ENCODE peak calls at places on chromosomes 11 and 22, in five cellular contexts. M, R, O, N and V are unnamed samples.

GRCh38 chr11:119062779-119063178 is 4.8 kb upstream of the VPS11 start:
- DNase-seq in O (no peak), R (peak), N (no peak), M (no peak), V (no peak)

GRCh38 chr11:83480811-83481210 is 194.6 kb upstream of the CCDC90B start:
- DNase-seq in R (no peak), M (peak), O (no peak), N (peak), V (no peak)

GRCh38 chr11:35964846-35965245 is 21.0 kb downstream of the LDLRAD3 start:
- DNase-seq in M (no peak), O (no peak), R (no peak), N (no peak), V (no peak)

GRCh38 chr11:118607401-118608267 is at the start of gene PHLDB1:
- DNase-seq in M (no peak), R (peak), N (peak), O (peak), V (peak)

GRCh38 chr22:26648011-26648497 is 9.3 kb upstream of the MIAT start:
- DNase-seq in R (no peak), N (peak), M (peak), O (no peak), V (no peak)

GRCh38 chr11:75654314-75654713 is 14.5 kb downstream of the MAP6 start:
- DNase-seq in R (peak), N (no peak), M (no peak), O (peak), V (no peak)

GRCh38 chr22:48500481-48501230 is 1327.0 kb downstream of the BRD1 start:
- DNase-seq in M (no peak), R (no peak), O (no peak), N (peak), V (no peak)

GRCh38 chr11:112223125-112223524 is 3.1 kb upstream of the PTS start:
- DNase-seq in N (no peak), R (peak), M (no peak), O (no peak), V (no peak)

GRCh38 chr11:34824425-34824824 is 91.8 kb downstream of the APIP start:
- DNase-seq in R (no peak), N (no peak), M (no peak), O (no peak), V (no peak)

GRCh38 chr11:119720311-119720710 is 8.7 kb downstream of the NECTIN1 start:
- DNase-seq in M (no peak), O (no peak), N (no peak), R (no peak), V (no peak)

GRCh38 chr11:112724194-112724790 is 236.9 kb upstream of the NCAM1 start:
- DNase-seq in O (no peak), R (no peak), N (no peak), M (no peak), V (no peak)

GRCh38 chr11:71425409-71425808 is 22.8 kb downstream of the DHCR7 start:
- DNase-seq in O (no peak), R (no peak), N (peak), M (no peak), V (no peak)

GRCh38 chr22:38720350-38720749 is 14.6 kb downstream of the GTPBP1 start:
- DNase-seq in R (no peak), M (no peak), N (no peak), O (no peak), V (no peak)

GRCh38 chr22:37425800-37426531 is 1.3 kb downstream of the ELFN2 start:
- DNase-seq in N (peak), R (peak), M (no peak), O (no peak), V (peak)

GRCh38 chr22:18091916-18092526 is 14.2 kb downstream of the PEX26 start:
- DNase-seq in N (no peak), R (peak), M (no peak), O (no peak), V (no peak)

GRCh38 chr22:38175206-38176118 is 6.2 kb downstream of the PLA2G6 start:
- DNase-seq in N (no peak), R (no peak), O (no peak), M (no peak), V (no peak)

GRCh38 chr11:93718057-93718563 is 23.2 kb downstream of the TAF1D start:
- DNase-seq in M (no peak), O (no peak), N (peak), R (no peak), V (no peak)

GRCh38 chr22:19593991-19594569 is 69.9 kb upstream of the CLDN5 start:
- DNase-seq in O (no peak), M (no peak), N (no peak), R (no peak), V (no peak)

GRCh38 chr11:111006207-111006606 is 239.3 kb upstream of the POU2AF2 start:
- DNase-seq in N (no peak), M (no peak), R (no peak), O (no peak), V (no peak)

GRCh38 chr11:44877908-44878459 is 72.7 kb downstream of the TP53I11 start:
- DNase-seq in M (peak), O (no peak), N (peak), R (no peak), V (peak)

GRCh38 chr11:119691701-119692546 is 37.1 kb downstream of the NECTIN1 start:
- DNase-seq in M (no peak), O (no peak), R (no peak), N (no peak), V (no peak)

GRCh38 chr11:113189909-113190667 is 124.3 kb upstream of the TTC12 start:
- DNase-seq in R (no peak), M (no peak), N (peak), O (no peak), V (peak)

GRCh38 chr22:41862160-41862529 is 29.2 kb downstream of the SREBF2 start:
- DNase-seq in R (peak), M (no peak), N (no peak), O (no peak), V (no peak)

GRCh38 chr11:36041988-36042606 is 98.2 kb downstream of the LDLRAD3 start:
- DNase-seq in O (no peak), M (no peak), N (no peak), R (no peak), V (no peak)

GRCh38 chr11:45304992-45305335 is 18.8 kb upstream of the SYT13 start:
- DNase-seq in M (no peak), N (no peak), R (no peak), O (no peak), V (no peak)

GRCh38 chr11:1109101-1109917 is 34.6 kb downstream of the MUC2 start:
- DNase-seq in N (no peak), R (no peak), O (no peak), M (no peak), V (no peak)

GRCh38 chr11:126490261-126490660 is 134.8 kb downstream of the ST3GAL4 start:
- DNase-seq in R (no peak), O (no peak), N (no peak), M (no peak), V (no peak)

GRCh38 chr11:126919147-126919823 is 81.3 kb downstream of the KIRREL3 start:
- DNase-seq in R (no peak), N (no peak), M (no peak), O (no peak), V (no peak)

GRCh38 chr11:115919341-115920086 is 415.3 kb upstream of the CADM1 start:
- DNase-seq in O (no peak), R (peak), N (peak), M (no peak), V (peak)

GRCh38 chr22:47163481-47163875 is 401.0 kb downstream of the TBC1D22A start:
- DNase-seq in O (no peak), N (no peak), M (no peak), R (no peak), V (no peak)

GRCh38 chr11:92735039-92735438 is 234.4 kb upstream of the MTNR1B start:
- DNase-seq in O (no peak), R (no peak), M (no peak), N (peak), V (no peak)

GRCh38 chr11:45543808-45544422 is 121.5 kb downstream of the CHST1 start:
- DNase-seq in R (peak), M (peak), O (no peak), N (peak), V (peak)

GRCh38 chr22:23501244-23501643 is 78.8 kb downstream of the IGLL1 start:
- DNase-seq in N (no peak), R (no peak), M (no peak), O (no peak), V (no peak)

GRCh38 chr22:23498811-23499798 is 81.0 kb downstream of the IGLL1 start:
- DNase-seq in M (no peak), N (no peak), O (no peak), R (no peak), V (no peak)

GRCh38 chr22:23500508-23501208 is 79.4 kb downstream of the IGLL1 start:
- DNase-seq in O (no peak), R (no peak), N (peak), M (no peak), V (no peak)

GRCh38 chr22:23501708-23502107 is 78.4 kb downstream of the IGLL1 start:
- DNase-seq in O (no peak), N (no peak), R (no peak), M (no peak), V (no peak)

DNA sequence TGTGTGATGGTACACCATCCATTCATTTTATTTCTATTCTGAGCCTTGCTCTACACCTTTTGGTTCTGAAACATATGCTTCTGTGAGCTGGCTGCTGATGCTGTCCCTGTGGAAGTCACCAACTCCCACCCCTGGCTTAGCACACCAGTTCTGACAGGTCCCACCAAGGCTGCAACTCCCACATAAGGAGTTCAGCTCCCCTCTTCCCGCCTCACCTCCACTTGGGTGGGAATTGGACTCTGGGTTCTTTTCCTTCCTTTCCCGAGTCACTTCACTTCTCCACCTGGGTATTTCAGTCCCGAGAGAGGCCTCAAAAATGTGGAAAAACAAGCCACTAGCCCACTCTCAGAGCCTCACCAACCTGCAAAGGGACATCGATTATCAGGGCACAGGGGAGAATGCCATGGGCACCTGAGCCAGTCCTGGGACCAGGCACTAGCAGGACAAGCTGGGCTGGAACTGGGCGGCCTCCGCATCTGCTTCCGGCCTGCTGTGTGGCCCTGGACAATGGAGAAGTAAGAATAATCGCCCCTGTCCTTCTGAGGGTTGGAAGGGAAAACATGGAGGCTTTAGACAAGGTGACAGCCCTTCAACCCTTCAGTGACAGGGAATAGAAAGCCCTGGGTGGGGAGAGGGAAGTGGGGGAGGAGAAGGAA is 80.1 kb downstream of the IGLL1 start:
- DNase-seq in R (no peak), N (no peak), M (no peak), O (no peak), V (no peak)
- H3K9ac ChIP-seq in R (no peak), N (no peak), M (no peak), O (no peak), V (no peak)

DNA sequence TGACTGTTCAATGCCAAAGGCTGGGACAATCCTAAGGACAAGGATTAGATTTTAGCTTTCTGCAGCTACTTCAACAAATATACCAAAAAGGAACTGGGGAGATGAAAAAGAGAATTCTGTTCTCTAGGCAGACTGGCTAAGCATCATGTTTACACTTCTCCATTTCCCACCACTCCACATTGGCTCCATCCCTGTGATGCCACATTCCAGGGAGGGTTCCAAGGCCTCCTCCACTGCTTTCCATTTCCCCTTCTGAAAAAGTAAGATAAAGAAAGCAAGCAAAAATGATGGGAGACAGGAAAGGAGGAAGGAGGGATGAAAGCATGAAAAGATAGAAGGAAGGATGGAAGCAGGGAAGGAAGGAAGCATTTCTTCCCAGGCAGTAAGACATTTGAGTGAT is 315.8 kb downstream of the BLID start:
- DNase-seq in N (peak), M (no peak), O (no peak), R (no peak), V (no peak)
- H2BK120ac ChIP-seq in N (no peak), M (no peak), O (no peak), R (no peak), V (no peak)

GRCh38 chr22:44024288-44024908 is at the start of gene PARVB:
- DNase-seq in R (no peak), M (no peak), N (no peak), O (no peak), V (peak)
- H3K4ac ChIP-seq in R (peak), M (no peak), N (peak), O (no peak), V (peak)

DNA sequence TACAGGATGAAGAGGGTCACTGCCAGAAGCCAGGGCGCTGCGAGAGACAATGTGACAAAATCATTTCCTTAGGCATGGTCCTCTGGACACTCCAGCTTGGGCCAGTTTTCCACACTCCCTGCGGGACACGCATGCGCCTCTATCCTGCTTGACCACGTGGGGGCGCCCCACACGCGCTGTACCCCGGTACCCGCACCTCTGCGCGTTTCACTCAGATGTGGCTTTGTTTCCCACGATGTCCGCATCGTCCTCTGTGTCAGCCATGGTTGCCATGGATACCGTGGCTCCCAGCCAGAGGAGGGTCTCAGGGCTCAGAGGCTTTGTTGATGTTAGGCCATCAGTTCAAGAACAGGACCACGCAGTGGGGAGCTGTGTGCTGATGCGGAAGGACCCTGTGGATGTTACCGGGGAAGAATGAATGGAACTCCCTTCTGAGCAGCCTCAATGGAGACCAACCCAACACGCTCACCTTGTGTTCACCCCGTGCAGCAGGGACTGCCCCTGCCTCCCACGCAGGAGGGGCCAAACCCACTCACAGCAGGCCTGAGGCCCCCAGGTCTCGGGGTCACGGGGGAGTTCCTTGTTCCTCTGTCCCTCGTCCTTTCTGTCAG is 101.1 kb upstream of the SLC22A12 start:
- DNase-seq in O (peak), R (peak), M (peak), N (peak), V (peak)
- H3K9ac ChIP-seq in O (no peak), R (no peak), M (peak), N (no peak), V (no peak)